ENCODE peak calls at places on chromosomes 7 and 10, in eight cellular contexts. One of them, this sample, is unnamed.

GRCh38 chr7:130994378-130995115 is 260.5 kb upstream of the KLF14 start:
- DNase-seq in activated naive CD8-positive, alpha-beta T cell treated with anti-CD3 and anti-CD28 coated beads, Interleukin-2, amount 50 U/mL, for 16 hours: no peak
- DNase-seq in pancreas: peak
- DNase-seq in cardiac muscle cell: no peak
- DNase-seq in hypothalamus: no peak
- DNase-seq in upper lobe of left lung: no peak
- DNase-seq in activated effector memory CD4-positive, alpha-beta T cell treated with anti-CD3 and anti-CD28 coated beads, Interleukin-2, amount 50 U/mL, for 16 hours: peak
- DNase-seq in posterior vena cava: no peak
- DNase-seq in this sample: no peak

GRCh38 chr10:43845121-43845520 is 196.4 kb upstream of the ZNF32 start:
- DNase-seq in hypothalamus: no peak
- DNase-seq in upper lobe of left lung: no peak
- DNase-seq in activated effector memory CD4-positive, alpha-beta T cell treated with anti-CD3 and anti-CD28 coated beads, Interleukin-2, amount 50 U/mL, for 16 hours: no peak
- DNase-seq in cardiac muscle cell: no peak
- DNase-seq in activated naive CD8-positive, alpha-beta T cell treated with anti-CD3 and anti-CD28 coated beads, Interleukin-2, amount 50 U/mL, for 16 hours: no peak
- DNase-seq in pancreas: no peak
- DNase-seq in posterior vena cava: no peak
- DNase-seq in this sample: no peak

GRCh38 chr7:3650844-3651243 is 349.8 kb downstream of the SDK1 start:
- DNase-seq in upper lobe of left lung: no peak
- DNase-seq in activated effector memory CD4-positive, alpha-beta T cell treated with anti-CD3 and anti-CD28 coated beads, Interleukin-2, amount 50 U/mL, for 16 hours: no peak
- DNase-seq in activated naive CD8-positive, alpha-beta T cell treated with anti-CD3 and anti-CD28 coated beads, Interleukin-2, amount 50 U/mL, for 16 hours: no peak
- DNase-seq in pancreas: no peak
- DNase-seq in cardiac muscle cell: no peak
- DNase-seq in posterior vena cava: no peak
- DNase-seq in hypothalamus: no peak
- DNase-seq in this sample: no peak

GRCh38 chr7:86978804-86979506 is 80.5 kb downstream of the ELAPOR2 start:
- DNase-seq in cardiac muscle cell: no peak
- DNase-seq in upper lobe of left lung: no peak
- DNase-seq in pancreas: no peak
- DNase-seq in posterior vena cava: no peak
- DNase-seq in activated effector memory CD4-positive, alpha-beta T cell treated with anti-CD3 and anti-CD28 coated beads, Interleukin-2, amount 50 U/mL, for 16 hours: no peak
- DNase-seq in hypothalamus: no peak
- DNase-seq in activated naive CD8-positive, alpha-beta T cell treated with anti-CD3 and anti-CD28 coated beads, Interleukin-2, amount 50 U/mL, for 16 hours: no peak
- DNase-seq in this sample: no peak

GRCh38 chr7:100048680-100049079 is 894 bp upstream of the ZSCAN21 start:
- DNase-seq in hypothalamus: no peak
- DNase-seq in activated naive CD8-positive, alpha-beta T cell treated with anti-CD3 and anti-CD28 coated beads, Interleukin-2, amount 50 U/mL, for 16 hours: no peak
- DNase-seq in upper lobe of left lung: no peak
- DNase-seq in activated effector memory CD4-positive, alpha-beta T cell treated with anti-CD3 and anti-CD28 coated beads, Interleukin-2, amount 50 U/mL, for 16 hours: no peak
- DNase-seq in pancreas: no peak
- DNase-seq in posterior vena cava: no peak
- DNase-seq in cardiac muscle cell: no peak
- DNase-seq in this sample: no peak

GRCh38 chr7:140674356-140674800 is 1.6 kb downstream of the ADCK2 start:
- DNase-seq in cardiac muscle cell: no peak
- DNase-seq in upper lobe of left lung: peak
- DNase-seq in pancreas: peak
- DNase-seq in hypothalamus: no peak
- DNase-seq in activated effector memory CD4-positive, alpha-beta T cell treated with anti-CD3 and anti-CD28 coated beads, Interleukin-2, amount 50 U/mL, for 16 hours: peak
- DNase-seq in activated naive CD8-positive, alpha-beta T cell treated with anti-CD3 and anti-CD28 coated beads, Interleukin-2, amount 50 U/mL, for 16 hours: no peak
- DNase-seq in posterior vena cava: peak
- DNase-seq in this sample: no peak

GRCh38 chr7:150432915-150433892 is 17.2 kb upstream of the GIMAP8 start:
- DNase-seq in activated naive CD8-positive, alpha-beta T cell treated with anti-CD3 and anti-CD28 coated beads, Interleukin-2, amount 50 U/mL, for 16 hours: no peak
- DNase-seq in upper lobe of left lung: no peak
- DNase-seq in cardiac muscle cell: no peak
- DNase-seq in hypothalamus: no peak
- DNase-seq in pancreas: no peak
- DNase-seq in posterior vena cava: no peak
- DNase-seq in activated effector memory CD4-positive, alpha-beta T cell treated with anti-CD3 and anti-CD28 coated beads, Interleukin-2, amount 50 U/mL, for 16 hours: no peak
- DNase-seq in this sample: no peak

GRCh38 chr10:62885656-62886461 is 69.7 kb upstream of the EGR2 start:
- DNase-seq in posterior vena cava: no peak
- DNase-seq in upper lobe of left lung: peak
- DNase-seq in cardiac muscle cell: peak
- DNase-seq in hypothalamus: no peak
- DNase-seq in activated naive CD8-positive, alpha-beta T cell treated with anti-CD3 and anti-CD28 coated beads, Interleukin-2, amount 50 U/mL, for 16 hours: no peak
- DNase-seq in activated effector memory CD4-positive, alpha-beta T cell treated with anti-CD3 and anti-CD28 coated beads, Interleukin-2, amount 50 U/mL, for 16 hours: no peak
- DNase-seq in pancreas: no peak
- DNase-seq in this sample: no peak

GRCh38 chr7:2477447-2478386 is 1.5 kb upstream of the GRIFIN start:
- DNase-seq in activated effector memory CD4-positive, alpha-beta T cell treated with anti-CD3 and anti-CD28 coated beads, Interleukin-2, amount 50 U/mL, for 16 hours: peak
- DNase-seq in upper lobe of left lung: peak
- DNase-seq in activated naive CD8-positive, alpha-beta T cell treated with anti-CD3 and anti-CD28 coated beads, Interleukin-2, amount 50 U/mL, for 16 hours: peak
- DNase-seq in hypothalamus: peak
- DNase-seq in cardiac muscle cell: peak
- DNase-seq in pancreas: peak
- DNase-seq in posterior vena cava: peak
- DNase-seq in this sample: peak

GRCh38 chr10:78547905-78548304 is 514.2 kb downstream of the RPS24 start:
- DNase-seq in upper lobe of left lung: no peak
- DNase-seq in posterior vena cava: no peak
- DNase-seq in activated naive CD8-positive, alpha-beta T cell treated with anti-CD3 and anti-CD28 coated beads, Interleukin-2, amount 50 U/mL, for 16 hours: no peak
- DNase-seq in cardiac muscle cell: no peak
- DNase-seq in activated effector memory CD4-positive, alpha-beta T cell treated with anti-CD3 and anti-CD28 coated beads, Interleukin-2, amount 50 U/mL, for 16 hours: no peak
- DNase-seq in pancreas: no peak
- DNase-seq in hypothalamus: no peak
- DNase-seq in this sample: no peak

GRCh38 chr10:48465860-48466521 is 138.9 kb downstream of the ARHGAP22 start:
- DNase-seq in cardiac muscle cell: no peak
- DNase-seq in hypothalamus: no peak
- DNase-seq in posterior vena cava: peak
- DNase-seq in pancreas: no peak
- DNase-seq in upper lobe of left lung: no peak
- DNase-seq in activated effector memory CD4-positive, alpha-beta T cell treated with anti-CD3 and anti-CD28 coated beads, Interleukin-2, amount 50 U/mL, for 16 hours: peak
- DNase-seq in activated naive CD8-positive, alpha-beta T cell treated with anti-CD3 and anti-CD28 coated beads, Interleukin-2, amount 50 U/mL, for 16 hours: no peak
- DNase-seq in this sample: no peak

GRCh38 chr10:128867119-128867518 is 599.9 kb upstream of the MGMT start:
- DNase-seq in cardiac muscle cell: no peak
- DNase-seq in hypothalamus: no peak
- DNase-seq in activated naive CD8-positive, alpha-beta T cell treated with anti-CD3 and anti-CD28 coated beads, Interleukin-2, amount 50 U/mL, for 16 hours: no peak
- DNase-seq in pancreas: no peak
- DNase-seq in posterior vena cava: peak
- DNase-seq in activated effector memory CD4-positive, alpha-beta T cell treated with anti-CD3 and anti-CD28 coated beads, Interleukin-2, amount 50 U/mL, for 16 hours: no peak
- DNase-seq in upper lobe of left lung: no peak
- DNase-seq in this sample: no peak

GRCh38 chr10:34157501-34157900 is 657.6 kb downstream of the PARD3 start:
- DNase-seq in upper lobe of left lung: no peak
- DNase-seq in cardiac muscle cell: no peak
- DNase-seq in posterior vena cava: no peak
- DNase-seq in pancreas: no peak
- DNase-seq in hypothalamus: no peak
- DNase-seq in activated naive CD8-positive, alpha-beta T cell treated with anti-CD3 and anti-CD28 coated beads, Interleukin-2, amount 50 U/mL, for 16 hours: no peak
- DNase-seq in activated effector memory CD4-positive, alpha-beta T cell treated with anti-CD3 and anti-CD28 coated beads, Interleukin-2, amount 50 U/mL, for 16 hours: no peak
- DNase-seq in this sample: no peak

GRCh38 chr7:139362302-139362701 is 2.6 kb downstream of the LUC7L2 start:
- DNase-seq in activated effector memory CD4-positive, alpha-beta T cell treated with anti-CD3 and anti-CD28 coated beads, Interleukin-2, amount 50 U/mL, for 16 hours: no peak
- DNase-seq in hypothalamus: no peak
- DNase-seq in upper lobe of left lung: no peak
- DNase-seq in cardiac muscle cell: peak
- DNase-seq in pancreas: no peak
- DNase-seq in activated naive CD8-positive, alpha-beta T cell treated with anti-CD3 and anti-CD28 coated beads, Interleukin-2, amount 50 U/mL, for 16 hours: no peak
- DNase-seq in posterior vena cava: no peak
- DNase-seq in this sample: no peak

GRCh38 chr10:102135956-102136526 is 3.2 kb downstream of the PPRC1 start:
- DNase-seq in activated naive CD8-positive, alpha-beta T cell treated with anti-CD3 and anti-CD28 coated beads, Interleukin-2, amount 50 U/mL, for 16 hours: no peak
- DNase-seq in posterior vena cava: no peak
- DNase-seq in cardiac muscle cell: no peak
- DNase-seq in upper lobe of left lung: peak
- DNase-seq in activated effector memory CD4-positive, alpha-beta T cell treated with anti-CD3 and anti-CD28 coated beads, Interleukin-2, amount 50 U/mL, for 16 hours: no peak
- DNase-seq in hypothalamus: no peak
- DNase-seq in pancreas: no peak
- DNase-seq in this sample: no peak

GRCh38 chr10:97765201-97765600 is 6.6 kb downstream of the SFRP5 start:
- DNase-seq in activated naive CD8-positive, alpha-beta T cell treated with anti-CD3 and anti-CD28 coated beads, Interleukin-2, amount 50 U/mL, for 16 hours: no peak
- DNase-seq in cardiac muscle cell: no peak
- DNase-seq in pancreas: no peak
- DNase-seq in hypothalamus: no peak
- DNase-seq in upper lobe of left lung: no peak
- DNase-seq in posterior vena cava: no peak
- DNase-seq in activated effector memory CD4-positive, alpha-beta T cell treated with anti-CD3 and anti-CD28 coated beads, Interleukin-2, amount 50 U/mL, for 16 hours: no peak
- DNase-seq in this sample: no peak

GRCh38 chr7:138934401-138934800 is 46.8 kb downstream of the KIAA1549 start:
- DNase-seq in pancreas: no peak
- DNase-seq in upper lobe of left lung: no peak
- DNase-seq in posterior vena cava: no peak
- DNase-seq in cardiac muscle cell: no peak
- DNase-seq in activated effector memory CD4-positive, alpha-beta T cell treated with anti-CD3 and anti-CD28 coated beads, Interleukin-2, amount 50 U/mL, for 16 hours: no peak
- DNase-seq in activated naive CD8-positive, alpha-beta T cell treated with anti-CD3 and anti-CD28 coated beads, Interleukin-2, amount 50 U/mL, for 16 hours: no peak
- DNase-seq in hypothalamus: no peak
- DNase-seq in this sample: no peak

GRCh38 chr7:139294951-139295555 is 46.1 kb upstream of the FMC1 start:
- DNase-seq in hypothalamus: no peak
- DNase-seq in cardiac muscle cell: no peak
- DNase-seq in activated naive CD8-positive, alpha-beta T cell treated with anti-CD3 and anti-CD28 coated beads, Interleukin-2, amount 50 U/mL, for 16 hours: no peak
- DNase-seq in pancreas: no peak
- DNase-seq in upper lobe of left lung: no peak
- DNase-seq in activated effector memory CD4-positive, alpha-beta T cell treated with anti-CD3 and anti-CD28 coated beads, Interleukin-2, amount 50 U/mL, for 16 hours: no peak
- DNase-seq in posterior vena cava: no peak
- DNase-seq in this sample: no peak

GRCh38 chr10:72709041-72709440 is 17.1 kb downstream of the MCU start:
- DNase-seq in upper lobe of left lung: no peak
- DNase-seq in pancreas: no peak
- DNase-seq in hypothalamus: no peak
- DNase-seq in cardiac muscle cell: no peak
- DNase-seq in activated naive CD8-positive, alpha-beta T cell treated with anti-CD3 and anti-CD28 coated beads, Interleukin-2, amount 50 U/mL, for 16 hours: no peak
- DNase-seq in posterior vena cava: peak
- DNase-seq in activated effector memory CD4-positive, alpha-beta T cell treated with anti-CD3 and anti-CD28 coated beads, Interleukin-2, amount 50 U/mL, for 16 hours: no peak
- DNase-seq in this sample: no peak

GRCh38 chr7:132709971-132710567 is 133.8 kb upstream of the PLXNA4 start:
- DNase-seq in activated naive CD8-positive, alpha-beta T cell treated with anti-CD3 and anti-CD28 coated beads, Interleukin-2, amount 50 U/mL, for 16 hours: no peak
- DNase-seq in activated effector memory CD4-positive, alpha-beta T cell treated with anti-CD3 and anti-CD28 coated beads, Interleukin-2, amount 50 U/mL, for 16 hours: no peak
- DNase-seq in posterior vena cava: no peak
- DNase-seq in pancreas: peak
- DNase-seq in upper lobe of left lung: no peak
- DNase-seq in cardiac muscle cell: peak
- DNase-seq in hypothalamus: no peak
- DNase-seq in this sample: no peak

GRCh38 chr10:11898372-11899066 is 75.4 kb downstream of the PROSER2 start:
- DNase-seq in activated naive CD8-positive, alpha-beta T cell treated with anti-CD3 and anti-CD28 coated beads, Interleukin-2, amount 50 U/mL, for 16 hours: no peak
- DNase-seq in activated effector memory CD4-positive, alpha-beta T cell treated with anti-CD3 and anti-CD28 coated beads, Interleukin-2, amount 50 U/mL, for 16 hours: no peak
- DNase-seq in posterior vena cava: no peak
- DNase-seq in cardiac muscle cell: peak
- DNase-seq in pancreas: peak
- DNase-seq in hypothalamus: no peak
- DNase-seq in upper lobe of left lung: peak
- DNase-seq in this sample: no peak

GRCh38 chr7:139739863-139740597 is 37.8 kb downstream of the HIPK2 start:
- DNase-seq in upper lobe of left lung: no peak
- DNase-seq in hypothalamus: peak
- DNase-seq in activated naive CD8-positive, alpha-beta T cell treated with anti-CD3 and anti-CD28 coated beads, Interleukin-2, amount 50 U/mL, for 16 hours: no peak
- DNase-seq in posterior vena cava: no peak
- DNase-seq in pancreas: peak
- DNase-seq in activated effector memory CD4-positive, alpha-beta T cell treated with anti-CD3 and anti-CD28 coated beads, Interleukin-2, amount 50 U/mL, for 16 hours: no peak
- DNase-seq in cardiac muscle cell: no peak
- DNase-seq in this sample: no peak

GRCh38 chr7:100546868-100547800 is 8.1 kb downstream of the AGFG2 start:
- DNase-seq in cardiac muscle cell: no peak
- DNase-seq in activated effector memory CD4-positive, alpha-beta T cell treated with anti-CD3 and anti-CD28 coated beads, Interleukin-2, amount 50 U/mL, for 16 hours: no peak
- DNase-seq in activated naive CD8-positive, alpha-beta T cell treated with anti-CD3 and anti-CD28 coated beads, Interleukin-2, amount 50 U/mL, for 16 hours: no peak
- DNase-seq in pancreas: no peak
- DNase-seq in hypothalamus: no peak
- DNase-seq in upper lobe of left lung: peak
- DNase-seq in posterior vena cava: no peak
- DNase-seq in this sample: no peak

GRCh38 chr10:124231188-124232135 is 138.1 kb upstream of the CHST15 start:
- DNase-seq in activated effector memory CD4-positive, alpha-beta T cell treated with anti-CD3 and anti-CD28 coated beads, Interleukin-2, amount 50 U/mL, for 16 hours: peak
- DNase-seq in cardiac muscle cell: no peak
- DNase-seq in pancreas: no peak
- DNase-seq in upper lobe of left lung: no peak
- DNase-seq in activated naive CD8-positive, alpha-beta T cell treated with anti-CD3 and anti-CD28 coated beads, Interleukin-2, amount 50 U/mL, for 16 hours: peak
- DNase-seq in posterior vena cava: peak
- DNase-seq in hypothalamus: no peak
- DNase-seq in this sample: no peak

GRCh38 chr7:101093907-101094306 is 8.6 kb downstream of the TRIM56 start:
- DNase-seq in posterior vena cava: no peak
- DNase-seq in hypothalamus: no peak
- DNase-seq in upper lobe of left lung: no peak
- DNase-seq in cardiac muscle cell: no peak
- DNase-seq in activated effector memory CD4-positive, alpha-beta T cell treated with anti-CD3 and anti-CD28 coated beads, Interleukin-2, amount 50 U/mL, for 16 hours: no peak
- DNase-seq in activated naive CD8-positive, alpha-beta T cell treated with anti-CD3 and anti-CD28 coated beads, Interleukin-2, amount 50 U/mL, for 16 hours: no peak
- DNase-seq in pancreas: no peak
- DNase-seq in this sample: no peak

GRCh38 chr10:61757525-61758397 is 95.0 kb downstream of the CABCOCO1 start:
- DNase-seq in pancreas: no peak
- DNase-seq in cardiac muscle cell: no peak
- DNase-seq in posterior vena cava: no peak
- DNase-seq in activated effector memory CD4-positive, alpha-beta T cell treated with anti-CD3 and anti-CD28 coated beads, Interleukin-2, amount 50 U/mL, for 16 hours: no peak
- DNase-seq in hypothalamus: no peak
- DNase-seq in activated naive CD8-positive, alpha-beta T cell treated with anti-CD3 and anti-CD28 coated beads, Interleukin-2, amount 50 U/mL, for 16 hours: no peak
- DNase-seq in upper lobe of left lung: no peak
- DNase-seq in this sample: peak

GRCh38 chr10:86871563-86872183 is 85.7 kb downstream of the MMRN2 start:
- DNase-seq in activated effector memory CD4-positive, alpha-beta T cell treated with anti-CD3 and anti-CD28 coated beads, Interleukin-2, amount 50 U/mL, for 16 hours: no peak
- DNase-seq in activated naive CD8-positive, alpha-beta T cell treated with anti-CD3 and anti-CD28 coated beads, Interleukin-2, amount 50 U/mL, for 16 hours: no peak
- DNase-seq in hypothalamus: no peak
- DNase-seq in posterior vena cava: no peak
- DNase-seq in pancreas: no peak
- DNase-seq in upper lobe of left lung: peak
- DNase-seq in cardiac muscle cell: peak
- DNase-seq in this sample: no peak

GRCh38 chr10:70993051-70993450 is 104.7 kb upstream of the PCBD1 start:
- DNase-seq in upper lobe of left lung: no peak
- DNase-seq in hypothalamus: no peak
- DNase-seq in cardiac muscle cell: no peak
- DNase-seq in posterior vena cava: peak
- DNase-seq in activated naive CD8-positive, alpha-beta T cell treated with anti-CD3 and anti-CD28 coated beads, Interleukin-2, amount 50 U/mL, for 16 hours: no peak
- DNase-seq in activated effector memory CD4-positive, alpha-beta T cell treated with anti-CD3 and anti-CD28 coated beads, Interleukin-2, amount 50 U/mL, for 16 hours: peak
- DNase-seq in pancreas: no peak
- DNase-seq in this sample: no peak

GRCh38 chr7:105782391-105783063 is 93.9 kb downstream of the ATXN7L1 start:
- DNase-seq in activated effector memory CD4-positive, alpha-beta T cell treated with anti-CD3 and anti-CD28 coated beads, Interleukin-2, amount 50 U/mL, for 16 hours: peak
- DNase-seq in hypothalamus: no peak
- DNase-seq in cardiac muscle cell: no peak
- DNase-seq in activated naive CD8-positive, alpha-beta T cell treated with anti-CD3 and anti-CD28 coated beads, Interleukin-2, amount 50 U/mL, for 16 hours: no peak
- DNase-seq in posterior vena cava: no peak
- DNase-seq in pancreas: no peak
- DNase-seq in upper lobe of left lung: no peak
- DNase-seq in this sample: no peak

GRCh38 chr10:55500931-55501559 is 700.0 kb upstream of the PCDH15 start:
- DNase-seq in cardiac muscle cell: peak
- DNase-seq in pancreas: no peak
- DNase-seq in activated naive CD8-positive, alpha-beta T cell treated with anti-CD3 and anti-CD28 coated beads, Interleukin-2, amount 50 U/mL, for 16 hours: no peak
- DNase-seq in posterior vena cava: no peak
- DNase-seq in activated effector memory CD4-positive, alpha-beta T cell treated with anti-CD3 and anti-CD28 coated beads, Interleukin-2, amount 50 U/mL, for 16 hours: no peak
- DNase-seq in upper lobe of left lung: no peak
- DNase-seq in hypothalamus: no peak
- DNase-seq in this sample: no peak

GRCh38 chr7:67311901-67312300 is 315.3 kb downstream of the TYW1 start:
- DNase-seq in upper lobe of left lung: no peak
- DNase-seq in activated effector memory CD4-positive, alpha-beta T cell treated with anti-CD3 and anti-CD28 coated beads, Interleukin-2, amount 50 U/mL, for 16 hours: no peak
- DNase-seq in pancreas: no peak
- DNase-seq in posterior vena cava: no peak
- DNase-seq in cardiac muscle cell: no peak
- DNase-seq in hypothalamus: no peak
- DNase-seq in activated naive CD8-positive, alpha-beta T cell treated with anti-CD3 and anti-CD28 coated beads, Interleukin-2, amount 50 U/mL, for 16 hours: no peak
- DNase-seq in this sample: no peak

GRCh38 chr7:35362341-35362740 is 108.4 kb upstream of the TBX20 start:
- DNase-seq in posterior vena cava: no peak
- DNase-seq in activated effector memory CD4-positive, alpha-beta T cell treated with anti-CD3 and anti-CD28 coated beads, Interleukin-2, amount 50 U/mL, for 16 hours: no peak
- DNase-seq in pancreas: no peak
- DNase-seq in activated naive CD8-positive, alpha-beta T cell treated with anti-CD3 and anti-CD28 coated beads, Interleukin-2, amount 50 U/mL, for 16 hours: no peak
- DNase-seq in upper lobe of left lung: no peak
- DNase-seq in hypothalamus: no peak
- DNase-seq in cardiac muscle cell: no peak
- DNase-seq in this sample: no peak

GRCh38 chr10:88150338-88150737 is 286.9 kb downstream of the PTEN start:
- DNase-seq in pancreas: no peak
- DNase-seq in activated naive CD8-positive, alpha-beta T cell treated with anti-CD3 and anti-CD28 coated beads, Interleukin-2, amount 50 U/mL, for 16 hours: no peak
- DNase-seq in cardiac muscle cell: no peak
- DNase-seq in posterior vena cava: no peak
- DNase-seq in activated effector memory CD4-positive, alpha-beta T cell treated with anti-CD3 and anti-CD28 coated beads, Interleukin-2, amount 50 U/mL, for 16 hours: no peak
- DNase-seq in upper lobe of left lung: no peak
- DNase-seq in hypothalamus: no peak
- DNase-seq in this sample: no peak

GRCh38 chr10:78782441-78782840 is 286.3 kb upstream of the ZMIZ1 start:
- DNase-seq in activated naive CD8-positive, alpha-beta T cell treated with anti-CD3 and anti-CD28 coated beads, Interleukin-2, amount 50 U/mL, for 16 hours: no peak
- DNase-seq in pancreas: no peak
- DNase-seq in posterior vena cava: peak
- DNase-seq in hypothalamus: no peak
- DNase-seq in upper lobe of left lung: no peak
- DNase-seq in cardiac muscle cell: no peak
- DNase-seq in activated effector memory CD4-positive, alpha-beta T cell treated with anti-CD3 and anti-CD28 coated beads, Interleukin-2, amount 50 U/mL, for 16 hours: no peak
- DNase-seq in this sample: no peak